ENCODE peak calls at places on chromosomes 11 and 22, in five cellular contexts. G is GM03348; B is stimulated activated CD4-positive, alpha-beta T cell treated with anti-CD3 and anti-CD28 coated beads, TNF-alpha, amount 100 ng/mL, for 24 hours; M is memory B cell; J is left ventricle myocardium inferior. O is an unnamed sample.

GRCh38 chr11:34899633-34900016 is 16.6 kb downstream of the APIP start:
- DNase-seq in G (no peak), B (no peak), M (no peak), J (no peak), O (no peak)

GRCh38 chr11:118084247-118084646 is 2.5 kb downstream of the SMIM35 start:
- DNase-seq in G (no peak), B (no peak), M (no peak), J (no peak), O (peak)

GRCh38 chr22:25167834-25168601 is 31.6 kb upstream of the CRYBB3 start:
- DNase-seq in G (no peak), B (no peak), M (no peak), J (no peak), O (no peak)

GRCh38 chr11:101321222-101321621 is 191.6 kb upstream of the PGR start:
- DNase-seq in G (no peak), B (no peak), M (no peak), J (no peak), O (no peak)

GRCh38 chr11:131229221-131229620 is 141.2 kb upstream of the NTM start:
- DNase-seq in G (no peak), B (no peak), M (no peak), J (no peak), O (no peak)

GRCh38 chr22:46052801-46053562 is 76.0 kb upstream of the WNT7B start:
- DNase-seq in G (peak), B (no peak), M (no peak), J (peak), O (peak)

GRCh38 chr11:109193880-109194279 is 228.1 kb upstream of the C11orf87 start:
- DNase-seq in G (no peak), B (no peak), M (no peak), J (no peak), O (no peak)

GRCh38 chr11:22860241-22860640 is at the start of gene CCDC179:
- DNase-seq in G (no peak), B (no peak), M (no peak), J (no peak), O (no peak)

GRCh38 chr22:50199251-50199721 is 1.5 kb upstream of the SELENOO start:
- DNase-seq in G (no peak), B (no peak), M (no peak), J (no peak), O (no peak)

GRCh38 chr11:8329336-8329735 is 65.7 kb upstream of the LMO1 start:
- DNase-seq in G (no peak), B (no peak), M (no peak), J (no peak), O (no peak)

GRCh38 chr11:121777056-121777455 is 324.3 kb upstream of the SORL1-AS1 start:
- DNase-seq in G (peak), B (no peak), M (no peak), J (no peak), O (peak)

GRCh38 chr22:46465793-46466192 is 71.6 kb downstream of the CELSR1 start:
- DNase-seq in G (no peak), B (no peak), M (no peak), J (no peak), O (no peak)

GRCh38 chr11:103585911-103586310 is 450.5 kb upstream of the DDI1 start:
- DNase-seq in G (no peak), B (no peak), M (no peak), J (no peak), O (no peak)

GRCh38 chr11:124256076-124256475 is at the start of gene OR8G5:
- DNase-seq in G (no peak), B (no peak), M (no peak), J (no peak), O (no peak)

GRCh38 chr11:45885921-45886721 is 670 bp downstream of the MAPK8IP1 start:
- DNase-seq in G (no peak), B (no peak), M (no peak), J (no peak), O (no peak)

GRCh38 chr11:71155846-71156245 is 96.5 kb downstream of the SHANK2 start:
- DNase-seq in G (no peak), B (no peak), M (no peak), J (no peak), O (no peak)

GRCh38 chr11:12868315-12869073 is 140.6 kb upstream of the RASSF10 start:
- DNase-seq in G (no peak), B (no peak), M (no peak), J (no peak), O (no peak)

GRCh38 chr11:111205622-111206385 is 39.7 kb upstream of the POU2AF2 start:
- DNase-seq in G (peak), B (no peak), M (no peak), J (no peak), O (peak)

GRCh38 chr11:112884012-112884767 is 77.0 kb upstream of the NCAM1 start:
- DNase-seq in G (peak), B (no peak), M (no peak), J (no peak), O (peak)

GRCh38 chr22:25223269-25223850 is 3.9 kb downstream of the CRYBB2 start:
- DNase-seq in G (no peak), B (no peak), M (no peak), J (no peak), O (no peak)

GRCh38 chr22:50434849-50435700 is 39.8 kb downstream of the SBF1 start:
- DNase-seq in G (no peak), B (no peak), M (no peak), J (no peak), O (no peak)

GRCh38 chr11:76096552-76096951 is 109.8 kb downstream of the WNT11 start:
- DNase-seq in G (no peak), B (no peak), M (no peak), J (no peak), O (no peak)

O was measured in AG10803.